ENCODE peak calls at places on chromosomes 7 and 10, in eight cellular contexts. Z is pancreas; A is epithelial cell of esophagus; Y is sigmoid colon; E is CD8-positive, alpha-beta T cell; V is GM12865; G is fibroblast of lung; F is H1. X is an unnamed sample.

GRCh38 chr7:157086508-157087187 is 52.1 kb upstream of the UBE3C start:
- DNase-seq in Z (no peak), A (no peak), Y (no peak), E (no peak), V (no peak), G (no peak), F (no peak), X (no peak)

GRCh38 chr7:157522954-157523353 is 186.2 kb downstream of the DNAJB6 start:
- DNase-seq in Z (no peak), A (no peak), Y (no peak), E (peak; percentile 25), V (no peak), G (no peak), F (peak; percentile 41), X (no peak)

GRCh38 chr7:96045181-96045580 is 272.8 kb downstream of the DYNC1I1 start:
- DNase-seq in Z (no peak), A (no peak), Y (no peak), E (no peak), V (no peak), G (no peak), F (no peak), X (no peak)

GRCh38 chr10:12934777-12935176 is 66.7 kb downstream of the CCDC3 start:
- DNase-seq in Z (no peak), A (peak; percentile 95), Y (no peak), E (no peak), V (no peak), G (peak; percentile 26), F (no peak), X (no peak)

GRCh38 chr10:132478341-132479023 is 59.1 kb upstream of the INPP5A start:
- DNase-seq in Z (no peak), A (no peak), Y (peak; percentile 58), E (no peak), V (no peak), G (no peak), F (no peak), X (no peak)

GRCh38 chr7:30698481-30698880 is 16.2 kb upstream of the CRHR2 start:
- DNase-seq in Z (no peak), A (no peak), Y (no peak), E (no peak), V (no peak), G (no peak), F (no peak), X (no peak)

GRCh38 chr7:132451161-132451560 is 125.1 kb downstream of the PLXNA4 start:
- DNase-seq in Z (no peak), A (no peak), Y (no peak), E (peak; percentile 67), V (no peak), G (no peak), F (no peak), X (no peak)

GRCh38 chr10:110474017-110474416 is 23.7 kb upstream of the DUSP5 start:
- DNase-seq in Z (no peak), A (peak; percentile 31), Y (no peak), E (no peak), V (no peak), G (no peak), F (no peak), X (no peak)

GRCh38 chr7:116173051-116174028 is 37.0 kb upstream of the TES start:
- DNase-seq in Z (no peak), A (peak; percentile 74), Y (no peak), E (no peak), V (peak; percentile 68), G (peak; percentile 59), F (no peak), X (peak; percentile 50)

GRCh38 chr10:29646238-29646902 is 11.6 kb upstream of the SVIL start:
- DNase-seq in Z (no peak), A (peak; percentile 85), Y (peak; percentile 75), E (no peak), V (no peak), G (peak; percentile 73), F (no peak), X (no peak)

GRCh38 chr10:29389935-29390334 is 101.1 kb downstream of the LYZL1 start:
- DNase-seq in Z (no peak), A (no peak), Y (no peak), E (no peak), V (peak; percentile 55), G (no peak), F (no peak), X (no peak)

GRCh38 chr10:11152801-11153200 is 135.1 kb downstream of the CELF2 start:
- DNase-seq in Z (no peak), A (no peak), Y (no peak), E (peak; percentile 23), V (no peak), G (no peak), F (no peak), X (no peak)

GRCh38 chr7:100827330-100828226 is at the start of gene EPHB4:
- DNase-seq in Z (peak; percentile 87), A (peak; percentile 83), Y (peak; percentile 94), E (no peak), V (no peak), G (peak; percentile 88), F (peak; percentile 93), X (no peak)

GRCh38 chr7:24216576-24217116 is 67.3 kb upstream of the NPY start:
- DNase-seq in Z (no peak), A (no peak), Y (no peak), E (no peak), V (no peak), G (peak; percentile 93), F (no peak), X (no peak)

GRCh38 chr10:71367279-71367678 is 29.4 kb upstream of the CDH23 start:
- DNase-seq in Z (no peak), A (peak; percentile 33), Y (no peak), E (no peak), V (no peak), G (no peak), F (no peak), X (no peak)

GRCh38 chr7:130228840-130229239 is 21.2 kb downstream of the SSMEM1 start:
- DNase-seq in Z (no peak), A (no peak), Y (no peak), E (no peak), V (no peak), G (no peak), F (no peak), X (no peak)

GRCh38 chr10:70756710-70757360 is 28.3 kb downstream of the TBATA start:
- DNase-seq in Z (no peak), A (no peak), Y (no peak), E (no peak), V (no peak), G (peak; percentile 39), F (no peak), X (no peak)

GRCh38 chr10:124469956-124470484 is 8.4 kb downstream of the LHPP start:
- DNase-seq in Z (no peak), A (no peak), Y (no peak), E (no peak), V (no peak), G (no peak), F (peak; percentile 84), X (no peak)

GRCh38 chr7:107262857-107263256 is 94.1 kb downstream of the HBP1 start:
- DNase-seq in Z (no peak), A (no peak), Y (no peak), E (no peak), V (no peak), G (peak; percentile 5), F (no peak), X (no peak)

GRCh38 chr10:48589266-48589665 is 15.6 kb downstream of the ARHGAP22 start:
- DNase-seq in Z (no peak), A (peak; percentile 97), Y (no peak), E (no peak), V (no peak), G (peak; percentile 93), F (no peak), X (no peak)

DNA sequence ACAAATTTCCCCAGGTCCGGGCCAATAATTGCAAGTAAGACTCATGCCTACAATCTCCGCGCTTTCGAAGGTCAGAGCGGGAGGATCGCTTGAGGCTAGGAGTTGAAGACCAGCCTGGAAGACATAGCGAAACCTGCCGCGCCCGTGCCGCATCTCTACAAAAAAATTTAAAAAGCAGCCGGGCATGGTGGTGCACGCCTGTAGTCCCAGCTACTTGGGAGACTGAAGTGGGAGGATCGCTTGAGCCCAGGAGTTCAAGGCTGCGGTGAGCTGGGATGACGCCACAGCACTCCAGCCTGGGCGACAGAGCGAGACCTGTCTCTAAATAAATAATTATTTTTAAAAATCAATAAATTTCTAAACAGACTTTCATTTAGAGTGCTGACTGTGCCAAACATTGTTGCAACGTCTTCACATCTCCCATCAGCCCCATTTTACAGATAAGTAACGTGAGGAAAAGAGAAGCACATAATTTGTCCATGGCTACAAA is 494 bp upstream of the CFAP43 start:
- DNase-seq in Z (no peak), A (no peak), Y (no peak), E (no peak), V (no peak), G (no peak), F (no peak), X (no peak)
- H3K4me3 ChIP-seq in Z (peak overlapping the region; percentile 76), A (peak overlapping the region; percentile 57), Y (peak overlapping the region; percentile 88), E (peak overlapping the region; percentile 64), V (peak overlapping the region; percentile 81), G (peak overlapping the region; percentile 78), F (peak overlapping the region; percentile 82), X (peak overlapping the region; percentile 79)

GRCh38 chr7:50614721-50615518 is 49.7 kb upstream of the DDC start:
- DNase-seq in Z (peak; percentile 51), A (peak; percentile 16), Y (no peak), E (no peak), V (peak; percentile 21), G (no peak), F (no peak), X (no peak)
- TF ChIP-seq CTCF in Z (no peak), A (peak; percentile 29), Y (no peak), E (peak; percentile 11), V (peak; percentile 15), G (peak; percentile 14), F (peak; percentile 3), X (peak; percentile 51)

GRCh38 chr7:25982684-25983083 is 169.3 kb upstream of the NFE2L3 start:
- DNase-seq in Z (no peak), A (no peak), Y (no peak), E (no peak), V (no peak), G (no peak), F (no peak), X (no peak)

GRCh38 chr7:25985196-25985595 is 166.8 kb upstream of the NFE2L3 start:
- DNase-seq in Z (no peak), A (no peak), Y (no peak), E (no peak), V (no peak), G (no peak), F (no peak), X (no peak)

GRCh38 chr7:25994433-25994988 is 157.5 kb upstream of the NFE2L3 start:
- DNase-seq in Z (no peak), A (no peak), Y (no peak), E (no peak), V (no peak), G (no peak), F (no peak), X (no peak)

GRCh38 chr7:25989140-25989705 is 162.8 kb upstream of the NFE2L3 start:
- DNase-seq in Z (no peak), A (no peak), Y (no peak), E (no peak), V (no peak), G (no peak), F (no peak), X (peak; percentile 57)

GRCh38 chr7:25988640-25989039 is 163.4 kb upstream of the NFE2L3 start:
- DNase-seq in Z (no peak), A (no peak), Y (no peak), E (no peak), V (no peak), G (no peak), F (no peak), X (no peak)
- H3K4me3 ChIP-seq in Z (no peak overlapping the region), A (no peak overlapping the region), Y (no peak overlapping the region), E (no peak overlapping the region), V (no peak overlapping the region), G (no peak overlapping the region), F (no peak overlapping the region), X (no peak overlapping the region)

GRCh38 chr10:85317827-85318226 is 989.4 kb downstream of the CCSER2 start:
- DNase-seq in Z (no peak), A (no peak), Y (no peak), E (no peak), V (no peak), G (no peak), F (no peak), X (no peak)
- TF ChIP-seq CTCF in Z (no peak), A (no peak), Y (no peak), E (no peak), V (peak; percentile 27), G (no peak), F (peak; percentile 40), X (no peak)